ENCODE peak calls at places on chromosomes 16 and 17, in eight cellular contexts. W, J, R, M, U, H, O and Q are unnamed samples.

GRCh38 chr17:47778184-47778635 is 43.4 kb downstream of the OSBPL7 start:
- DNase-seq in W (no peak), J (no peak), R (no peak), M (no peak), U (no peak), H (no peak), O (no peak), Q (no peak)

GRCh38 chr17:61495161-61495857 is 43.1 kb downstream of the TBX4 start:
- DNase-seq in W (no peak), J (no peak), R (peak), M (peak), U (no peak), H (no peak), O (no peak), Q (no peak)

GRCh38 chr16:31472559-31473203 is 729 bp downstream of the TGFB1I1 start:
- DNase-seq in W (peak), J (peak), R (peak), M (peak), U (peak), H (peak), O (peak), Q (peak)

GRCh38 chr17:67491009-67491677 is 114.1 kb downstream of the PITPNC1 start:
- DNase-seq in W (no peak), J (peak), R (peak), M (peak), U (no peak), H (no peak), O (peak), Q (peak)

GRCh38 chr17:29788045-29788444 is 142.0 kb downstream of the SSH2 start:
- DNase-seq in W (no peak), J (no peak), R (no peak), M (no peak), U (no peak), H (no peak), O (no peak), Q (no peak)

GRCh38 chr17:57735230-57735629 is 9.9 kb downstream of the CCDC182 start:
- DNase-seq in W (peak), J (no peak), R (no peak), M (no peak), U (no peak), H (no peak), O (no peak), Q (no peak)

GRCh38 chr17:29855686-29856085 is 74.3 kb downstream of the SSH2 start:
- DNase-seq in W (no peak), J (no peak), R (no peak), M (no peak), U (no peak), H (no peak), O (no peak), Q (no peak)

GRCh38 chr17:53722407-53722806 is 100.3 kb upstream of the KIF2B start:
- DNase-seq in W (no peak), J (no peak), R (no peak), M (peak), U (no peak), H (no peak), O (peak), Q (no peak)

GRCh38 chr17:76382305-76382802 is 2.1 kb upstream of the SPHK1 start:
- DNase-seq in W (no peak), J (no peak), R (peak), M (no peak), U (no peak), H (no peak), O (no peak), Q (no peak)

GRCh38 chr16:69798466-69798865 is 36.3 kb downstream of the WWP2 start:
- DNase-seq in W (no peak), J (peak), R (peak), M (no peak), U (no peak), H (no peak), O (no peak), Q (no peak)